ENCODE peak calls at places on chromosomes 11 and 22, in ten cellular contexts. Q is endothelial cell of umbilical vein; A is transverse colon; G is astrocyte of the hippocampus; S is GM10248; M is central memory CD4-positive, alpha-beta T cell; N is stimulated activated CD4-positive, alpha-beta T cell treated with anti-CD3 and anti-CD28 coated beads, TNF-alpha, amount 100 ng/mL, for 24 hours; K is T-helper 1 cell; Z is SK-N-DZ; C is activated T-cell treated with anti-CD3 and anti-CD28 coated beads, Interleukin-2, amount 50 U/mL, for 1 hour. H is an unnamed sample.

GRCh38 chr22:40008726-40009125 is 14.0 kb downstream of the FAM83F start:
- DNase-seq in C (no peak), G (no peak), M (no peak), A (no peak), K (no peak), N (no peak), S (no peak), Z (no peak), Q (no peak), H (no peak)

GRCh38 chr11:2099523-2100316 is 39.5 kb downstream of the IGF2 start:
- DNase-seq in G (peak; percentile 56), N (no peak), K (no peak), S (no peak), Q (peak; percentile 36), C (peak; percentile 15), A (peak; percentile 65), M (no peak), Z (no peak), H (peak; percentile 3)

GRCh38 chr11:85679581-85679980 is 6.4 kb downstream of the CCDC89 start:
- DNase-seq in Z (no peak), K (no peak), M (no peak), S (no peak), G (no peak), C (no peak), N (no peak), A (no peak), Q (no peak), H (no peak)

GRCh38 chr11:126140932-126141291 is 70.5 kb downstream of the RPUSD4 start:
- DNase-seq in A (peak; percentile 57), M (no peak), G (peak; percentile 81), Z (no peak), N (no peak), C (no peak), K (no peak), S (no peak), Q (peak; percentile 35), H (peak; percentile 53)

GRCh38 chr22:42717197-42717967 is 3.3 kb downstream of the A4GALT start:
- DNase-seq in S (no peak), G (no peak), A (no peak), Q (no peak), K (no peak), M (no peak), Z (peak; percentile 24), C (no peak), N (no peak), H (peak; percentile 82)

GRCh38 chr11:126105748-126106080 is 43.0 kb upstream of the CDON start:
- DNase-seq in Z (no peak), K (no peak), N (no peak), S (no peak), A (no peak), G (no peak), M (no peak), Q (no peak), C (no peak), H (no peak)

GRCh38 chr11:120431633-120432032 is 79.9 kb upstream of the GRIK4 start:
- DNase-seq in A (no peak), G (no peak), S (no peak), Q (no peak), K (no peak), N (no peak), Z (no peak), M (no peak), C (no peak), H (peak; percentile 78)

GRCh38 chr11:59680287-59681154 is 11.7 kb upstream of the PATL1 start:
- DNase-seq in M (peak; percentile 36), K (peak; percentile 48), Q (peak; percentile 81), N (peak; percentile 29), Z (peak; percentile 72), S (peak; percentile 60), A (peak; percentile 75), C (peak; percentile 56), G (peak; percentile 85), H (peak; percentile 83)

GRCh38 chr11:65718531-65718930 is 2.1 kb downstream of the RNASEH2C start:
- DNase-seq in N (no peak), K (no peak), A (no peak), M (no peak), G (no peak), Z (no peak), S (no peak), Q (no peak), C (no peak), H (no peak)

GRCh38 chr22:37476389-37477329 is 9.5 kb downstream of the MFNG start:
- DNase-seq in A (no peak), Q (no peak), N (no peak), M (no peak), S (no peak), C (no peak), Z (no peak), G (no peak), K (no peak), H (no peak)

GRCh38 chr11:391117-392017 is 2.6 kb upstream of the PKP3 start:
- DNase-seq in Q (no peak), N (no peak), K (no peak), C (no peak), Z (no peak), A (no peak), G (no peak), M (no peak), S (no peak), H (no peak)

GRCh38 chr22:28241637-28242290 is 322.7 kb upstream of the PITPNB start:
- DNase-seq in N (no peak), Z (no peak), Q (no peak), C (no peak), S (no peak), A (no peak), G (no peak), M (no peak), K (no peak), H (no peak)

GRCh38 chr22:46280063-46280817 is 12.4 kb downstream of the TTC38 start:
- DNase-seq in C (no peak), Z (no peak), M (no peak), N (no peak), G (no peak), A (no peak), S (no peak), K (no peak), Q (no peak), H (no peak)

H was measured in kidney tubule cell.